ENCODE peak calls at places on chromosomes 7 and 10, in seven cellular contexts. L is neural progenitor cell, E is iPS DF 6.9, I is testis, C is heart left ventricle, P is tibial artery, V is stomach. A is an unnamed sample.

GRCh38 chr7:41621953-41622831 is 80.7 kb downstream of the INHBA start:
- DNase-seq in L (no peak), E (no peak), I (no peak), C (no peak), P (no peak), V (no peak), A (no peak)

GRCh38 chr10:24383681-24384106 is 174.8 kb downstream of the KIAA1217 start:
- DNase-seq in L (peak; percentile 26), E (peak; percentile 55), I (peak; percentile 93), C (peak; percentile 88), P (peak; percentile 79), V (peak; percentile 95), A (peak; percentile 93)

GRCh38 chr10:29559996-29560395 is 74.8 kb downstream of the SVIL start:
- DNase-seq in L (no peak), E (no peak), I (no peak), C (no peak), P (no peak), V (no peak), A (no peak)

GRCh38 chr10:84059526-84059925 is 79.8 kb upstream of the GHITM start:
- DNase-seq in L (no peak), E (no peak), I (no peak), C (no peak), P (no peak), V (no peak), A (no peak)

GRCh38 chr10:101231092-101231491 is 1.8 kb upstream of the LBX1 start:
- DNase-seq in L (no peak), E (no peak), I (no peak), C (no peak), P (no peak), V (no peak), A (no peak)

GRCh38 chr10:14009315-14010082 is 321.2 kb downstream of the FRMD4A start:
- DNase-seq in L (no peak), E (no peak), I (no peak), C (no peak), P (no peak), V (no peak), A (peak; percentile 57)

GRCh38 chr7:28405662-28406061 is 6.7 kb upstream of the CREB5 start:
- DNase-seq in L (no peak), E (no peak), I (no peak), C (peak; percentile 69), P (peak; percentile 82), V (no peak), A (no peak)

GRCh38 chr7:80781561-80781979 is 137.3 kb downstream of the SEMA3C start:
- DNase-seq in L (peak; percentile 17), E (no peak), I (peak; percentile 81), C (peak; percentile 69), P (no peak), V (peak; percentile 46), A (no peak)

GRCh38 chr10:30176182-30176581 is 116.8 kb upstream of the JCAD start:
- DNase-seq in L (no peak), E (no peak), I (no peak), C (no peak), P (no peak), V (no peak), A (no peak)

GRCh38 chr7:100221767-100222444 is 2.2 kb downstream of the PVRIG start:
- DNase-seq in L (no peak), E (no peak), I (no peak), C (no peak), P (no peak), V (no peak), A (no peak)

GRCh38 chr7:30728591-30729100 is 23.3 kb upstream of the INMT start:
- DNase-seq in L (no peak), E (no peak), I (no peak), C (no peak), P (no peak), V (no peak), A (no peak)

GRCh38 chr10:75030371-75030770 is 81.1 kb upstream of the SAMD8 start:
- DNase-seq in L (no peak), E (no peak), I (peak; percentile 4), C (no peak), P (no peak), V (no peak), A (no peak)

GRCh38 chr7:108584211-108584610 is 14.5 kb downstream of the DNAJB9 start:
- DNase-seq in L (no peak), E (no peak), I (no peak), C (no peak), P (no peak), V (no peak), A (no peak)

GRCh38 chr10:100433253-100434240 is 29.3 kb upstream of the WNT8B start:
- DNase-seq in L (peak; percentile 96), E (peak; percentile 94), I (peak; percentile 99), C (peak; percentile 83), P (peak; percentile 91), V (peak; percentile 98), A (peak; percentile 94)

GRCh38 chr10:35433851-35434426 is 97.6 kb downstream of the CCNY start:
- DNase-seq in L (no peak), E (no peak), I (no peak), C (no peak), P (no peak), V (no peak), A (no peak)

GRCh38 chr10:80684217-80684616 is 146.5 kb downstream of the SH2D4B start:
- DNase-seq in L (no peak), E (no peak), I (no peak), C (no peak), P (no peak), V (no peak), A (peak; percentile 44)

GRCh38 chr10:85557077-85557476 is 809.5 kb downstream of the GRID1 start:
- DNase-seq in L (no peak), E (no peak), I (no peak), C (no peak), P (no peak), V (no peak), A (no peak)

GRCh38 chr10:113872139-113873030 is 17.9 kb downstream of the NHLRC2 start:
- DNase-seq in L (no peak), E (no peak), I (no peak), C (no peak), P (no peak), V (no peak), A (no peak)

GRCh38 chr7:99380032-99380822 is 5.7 kb downstream of the ARPC1B start:
- DNase-seq in L (no peak), E (no peak), I (peak; percentile 48), C (peak; percentile 63), P (no peak), V (no peak), A (no peak)

DNA sequence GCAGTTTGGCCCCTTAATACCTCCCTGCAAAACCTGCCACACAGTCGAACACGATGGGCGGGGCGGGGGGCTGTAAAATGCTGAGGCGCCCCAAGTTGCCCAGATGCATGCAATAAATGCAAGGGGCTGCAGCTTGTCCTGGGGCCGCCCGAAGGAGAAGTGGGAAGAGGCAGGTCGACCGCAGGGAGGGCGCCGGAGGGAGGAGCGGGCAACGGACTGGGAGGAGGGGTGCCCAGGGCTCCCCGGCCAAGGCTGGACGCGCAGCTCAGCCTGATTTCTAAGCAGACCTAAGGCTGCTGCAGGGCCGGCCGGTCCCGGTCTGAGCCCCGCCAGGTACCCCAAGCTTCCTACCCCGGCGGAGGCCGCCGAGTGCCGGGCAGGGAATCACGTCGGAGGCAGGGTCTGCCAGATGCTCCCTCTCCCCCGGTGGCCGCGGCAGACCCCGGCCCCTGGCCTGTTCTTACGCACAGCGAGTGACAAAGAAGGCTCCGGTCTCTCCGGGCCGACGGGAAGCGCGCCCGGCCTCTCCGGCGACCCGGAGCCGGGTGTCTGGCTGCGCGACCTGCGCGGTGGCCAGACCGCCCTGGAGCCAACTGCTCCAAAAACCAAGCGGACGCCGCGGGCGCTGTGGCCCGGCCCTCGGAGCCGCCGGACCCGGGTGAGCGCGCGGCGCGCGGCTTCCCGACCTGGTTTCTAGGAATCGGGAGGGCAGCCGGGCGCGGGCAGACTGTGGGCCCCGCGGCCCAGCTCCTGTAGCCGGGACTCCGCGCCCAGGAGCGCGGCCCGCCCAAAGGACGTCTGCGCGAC is 740 bp upstream of the EBF3 start:
- DNase-seq in L (peak; percentile 70), E (no peak), I (no peak), C (no peak), P (peak; percentile 70), V (no peak), A (no peak)
- H3K4me1 ChIP-seq in L (peaks cover 34% of the 10 kb centered on the region), E (peaks cover 15% of the 10 kb centered on the region), I (no peaks in the 10 kb centered on the region), C (peaks cover 13% of the 10 kb centered on the region), P (peaks cover 32% of the 10 kb centered on the region), V (peaks cover 31% of the 10 kb centered on the region), A (no peaks in the 10 kb centered on the region)

DNA sequence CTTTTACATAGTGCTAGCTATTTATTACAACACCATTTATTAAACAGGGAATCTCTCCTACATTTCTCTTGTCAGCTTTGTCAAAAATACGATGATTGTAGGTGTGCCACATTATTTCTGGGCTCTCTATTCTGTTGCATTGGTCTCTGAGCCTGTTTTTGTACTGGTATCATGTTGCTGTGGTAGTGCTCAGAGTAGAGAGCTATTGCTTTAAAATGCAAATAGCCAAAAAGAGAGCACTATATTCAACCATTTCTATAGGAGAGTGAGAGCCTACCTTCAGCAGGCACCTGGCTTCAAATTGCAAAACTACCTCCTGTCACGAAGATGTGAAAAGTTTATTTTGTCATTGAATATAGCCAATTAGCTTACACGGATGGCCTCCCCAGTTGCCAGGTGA is 8.1 kb downstream of the ZNF92 start:
- DNase-seq in L (no peak), E (no peak), I (no peak), C (no peak), P (no peak), V (no peak), A (no peak)
- H3K4me1 ChIP-seq in L (peaks cover 14% of the 10 kb centered on the region), E (peaks cover 1% of the 10 kb centered on the region), I (no peaks in the 10 kb centered on the region), C (peaks cover 15% of the 10 kb centered on the region), P (peaks cover 4% of the 10 kb centered on the region), V (no peaks in the 10 kb centered on the region), A (no peaks in the 10 kb centered on the region)

GRCh38 chr7:46715579-46715978 is 794.5 kb upstream of the IGFBP3 start:
- DNase-seq in L (no peak), E (no peak), I (no peak), C (no peak), P (no peak), V (no peak), A (no peak)

GRCh38 chr7:46713868-46714596 is 793.0 kb upstream of the IGFBP3 start:
- DNase-seq in L (no peak), E (no peak), I (peak; percentile 53), C (peak; percentile 68), P (peak; percentile 68), V (peak; percentile 90), A (peak; percentile 91)

GRCh38 chr7:46710927-46711326 is 789.9 kb upstream of the IGFBP3 start:
- DNase-seq in L (no peak), E (no peak), I (no peak), C (no peak), P (no peak), V (no peak), A (no peak)

GRCh38 chr7:46716926-46717325 is 795.9 kb upstream of the IGFBP3 start:
- DNase-seq in L (no peak), E (no peak), I (no peak), C (no peak), P (no peak), V (no peak), A (no peak)

GRCh38 chr7:46714904-46715303 is 793.8 kb upstream of the IGFBP3 start:
- DNase-seq in L (no peak), E (no peak), I (no peak), C (no peak), P (no peak), V (no peak), A (no peak)
- H3K4me1 ChIP-seq in L (no peaks in the 10 kb centered on the region), E (no peaks in the 10 kb centered on the region), I (peaks cover 7% of the 10 kb centered on the region), C (peaks cover 6% of the 10 kb centered on the region), P (peaks cover 31% of the 10 kb centered on the region), V (no peaks in the 10 kb centered on the region), A (no peaks in the 10 kb centered on the region)

DNA sequence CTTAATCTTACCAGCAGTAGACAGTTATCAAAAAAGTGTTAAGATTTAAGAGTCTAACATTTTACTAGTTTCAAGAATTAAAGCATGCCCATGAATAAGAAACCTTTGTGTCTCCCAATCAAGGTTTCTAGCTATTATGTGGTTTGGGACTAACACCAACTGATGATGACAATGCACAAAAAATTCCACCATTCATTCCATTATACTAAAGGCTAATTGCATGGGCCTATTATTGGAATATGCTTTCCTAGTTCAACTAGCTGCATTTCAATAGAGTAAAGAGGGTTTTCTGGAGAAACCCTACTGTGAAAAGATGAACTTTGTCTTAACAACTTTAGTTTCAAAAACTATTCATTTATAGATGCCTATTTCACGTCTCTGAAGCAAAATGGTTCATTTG is 44.6 kb downstream of the UBE2H start:
- DNase-seq in L (no peak), E (no peak), I (no peak), C (no peak), P (no peak), V (no peak), A (no peak)
- H3K4me1 ChIP-seq in L (peaks cover 26% of the 10 kb centered on the region), E (peaks cover 3% of the 10 kb centered on the region), I (peaks cover 36% of the 10 kb centered on the region), C (peaks cover 61% of the 10 kb centered on the region), P (peaks cover 75% of the 10 kb centered on the region), V (peaks cover 29% of the 10 kb centered on the region), A (peaks cover 10% of the 10 kb centered on the region)